ENCODE peak calls at places on chromosomes 3 and 15, in seven cellular contexts. One of them, this sample, is unnamed.

GRCh38 chr3:124032351-124032880 is 40.5 kb upstream of the ROPN1 start:
- DNase-seq in Calu3: no peak
- DNase-seq in EH: peak
- DNase-seq in HuH-7: peak
- DNase-seq in bronchial epithelial cell: no peak
- DNase-seq in right lobe of liver: peak
- DNase-seq in lung microvascular endothelial cell: peak
- DNase-seq in this sample: no peak

GRCh38 chr3:143769663-143770062 is 78.6 kb downstream of the SLC9A9 start:
- DNase-seq in Calu3: no peak
- DNase-seq in EH: no peak
- DNase-seq in HuH-7: no peak
- DNase-seq in bronchial epithelial cell: no peak
- DNase-seq in right lobe of liver: no peak
- DNase-seq in lung microvascular endothelial cell: no peak
- DNase-seq in this sample: no peak

GRCh38 chr3:24595801-24596200 is 101.2 kb upstream of the THRB start:
- DNase-seq in Calu3: peak
- DNase-seq in EH: peak
- DNase-seq in HuH-7: no peak
- DNase-seq in bronchial epithelial cell: peak
- DNase-seq in right lobe of liver: no peak
- DNase-seq in lung microvascular endothelial cell: no peak
- DNase-seq in this sample: no peak

GRCh38 chr3:145013931-145014330 is 1042.3 kb downstream of the DIPK2A start:
- DNase-seq in Calu3: no peak
- DNase-seq in EH: no peak
- DNase-seq in HuH-7: no peak
- DNase-seq in bronchial epithelial cell: no peak
- DNase-seq in right lobe of liver: no peak
- DNase-seq in lung microvascular endothelial cell: no peak
- DNase-seq in this sample: no peak

GRCh38 chr3:50205719-50206276 is 727 bp downstream of the SLC38A3 start:
- DNase-seq in Calu3: peak
- DNase-seq in EH: no peak
- DNase-seq in HuH-7: peak
- DNase-seq in bronchial epithelial cell: peak
- DNase-seq in right lobe of liver: peak
- DNase-seq in lung microvascular endothelial cell: peak
- DNase-seq in this sample: no peak

GRCh38 chr15:77144028-77144427 is 73.1 kb upstream of the TSPAN3 start:
- DNase-seq in Calu3: no peak
- DNase-seq in EH: peak
- DNase-seq in HuH-7: no peak
- DNase-seq in bronchial epithelial cell: peak
- DNase-seq in right lobe of liver: no peak
- DNase-seq in lung microvascular endothelial cell: peak
- DNase-seq in this sample: no peak

GRCh38 chr3:126423191-126424038 is 28.7 kb downstream of the CFAP100 start:
- DNase-seq in Calu3: no peak
- DNase-seq in EH: no peak
- DNase-seq in HuH-7: no peak
- DNase-seq in bronchial epithelial cell: no peak
- DNase-seq in right lobe of liver: no peak
- DNase-seq in lung microvascular endothelial cell: no peak
- DNase-seq in this sample: no peak

GRCh38 chr3:42014443-42014945 is 52.6 kb upstream of the ULK4 start:
- DNase-seq in Calu3: no peak
- DNase-seq in EH: peak
- DNase-seq in HuH-7: no peak
- DNase-seq in bronchial epithelial cell: peak
- DNase-seq in right lobe of liver: no peak
- DNase-seq in lung microvascular endothelial cell: peak
- DNase-seq in this sample: no peak

GRCh38 chr3:133821767-133822638 is 16.4 kb downstream of the SRPRB start:
- DNase-seq in Calu3: peak
- DNase-seq in EH: peak
- DNase-seq in HuH-7: no peak
- DNase-seq in bronchial epithelial cell: peak
- DNase-seq in right lobe of liver: peak
- DNase-seq in lung microvascular endothelial cell: peak
- DNase-seq in this sample: no peak

GRCh38 chr3:193757457-193757856 is 164.4 kb downstream of the OPA1 start:
- DNase-seq in Calu3: no peak
- DNase-seq in EH: no peak
- DNase-seq in HuH-7: no peak
- DNase-seq in bronchial epithelial cell: no peak
- DNase-seq in right lobe of liver: no peak
- DNase-seq in lung microvascular endothelial cell: no peak
- DNase-seq in this sample: no peak

GRCh38 chr15:87597346-87598052 is 659.0 kb downstream of the NTRK3 start:
- DNase-seq in Calu3: no peak
- DNase-seq in EH: peak
- DNase-seq in HuH-7: no peak
- DNase-seq in bronchial epithelial cell: no peak
- DNase-seq in right lobe of liver: no peak
- DNase-seq in lung microvascular endothelial cell: no peak
- DNase-seq in this sample: no peak

GRCh38 chr3:160948273-160948672 is 156.9 kb downstream of the B3GALNT1 start:
- DNase-seq in Calu3: peak
- DNase-seq in EH: no peak
- DNase-seq in HuH-7: peak
- DNase-seq in bronchial epithelial cell: no peak
- DNase-seq in right lobe of liver: peak
- DNase-seq in lung microvascular endothelial cell: no peak
- DNase-seq in this sample: no peak

GRCh38 chr3:71725279-71725991 is at the start of gene EIF4E3:
- DNase-seq in Calu3: peak
- DNase-seq in EH: peak
- DNase-seq in HuH-7: peak
- DNase-seq in bronchial epithelial cell: no peak
- DNase-seq in right lobe of liver: peak
- DNase-seq in lung microvascular endothelial cell: peak
- DNase-seq in this sample: no peak

GRCh38 chr3:53753518-53754183 is 92.6 kb downstream of the CHDH start:
- DNase-seq in Calu3: no peak
- DNase-seq in EH: no peak
- DNase-seq in HuH-7: no peak
- DNase-seq in bronchial epithelial cell: peak
- DNase-seq in right lobe of liver: no peak
- DNase-seq in lung microvascular endothelial cell: no peak
- DNase-seq in this sample: no peak

GRCh38 chr15:89898628-89899302 is 5.0 kb upstream of the AP3S2 start:
- DNase-seq in Calu3: peak
- DNase-seq in EH: peak
- DNase-seq in HuH-7: peak
- DNase-seq in bronchial epithelial cell: peak
- DNase-seq in right lobe of liver: peak
- DNase-seq in lung microvascular endothelial cell: peak
- DNase-seq in this sample: no peak

GRCh38 chr15:39579487-39580116 is 1.3 kb upstream of the THBS1 start:
- DNase-seq in Calu3: peak
- DNase-seq in EH: peak
- DNase-seq in HuH-7: peak
- DNase-seq in bronchial epithelial cell: peak
- DNase-seq in right lobe of liver: peak
- DNase-seq in lung microvascular endothelial cell: peak
- DNase-seq in this sample: peak

GRCh38 chr15:99165020-99165790 is 60.3 kb downstream of the SYNM start:
- DNase-seq in Calu3: no peak
- DNase-seq in EH: no peak
- DNase-seq in HuH-7: no peak
- DNase-seq in bronchial epithelial cell: no peak
- DNase-seq in right lobe of liver: no peak
- DNase-seq in lung microvascular endothelial cell: no peak
- DNase-seq in this sample: no peak

GRCh38 chr15:99668533-99669182 is 64.6 kb downstream of the LYSMD4 start:
- DNase-seq in Calu3: no peak
- DNase-seq in EH: no peak
- DNase-seq in HuH-7: peak
- DNase-seq in bronchial epithelial cell: no peak
- DNase-seq in right lobe of liver: no peak
- DNase-seq in lung microvascular endothelial cell: no peak
- DNase-seq in this sample: no peak

GRCh38 chr15:78988361-78988911 is 43.6 kb upstream of the CTSH start:
- DNase-seq in Calu3: peak
- DNase-seq in EH: peak
- DNase-seq in HuH-7: peak
- DNase-seq in bronchial epithelial cell: peak
- DNase-seq in right lobe of liver: peak
- DNase-seq in lung microvascular endothelial cell: peak
- DNase-seq in this sample: peak

This sample was measured in glomerular endothelial cell.